ENCODE peak calls at places on chromosomes 7 and 10, in five cellular contexts. F is NCI-H1105, A is HEK293T, E is NCI-H1436, U is NCI-H1417 treated with DMSO at 0.1 percent for 48 hours. Y is an unnamed sample.

GRCh38 chr10:102141583-102142107 is 8.8 kb downstream of the PPRC1 start:
- DNase-seq in F (no peak), A (no peak), E (no peak), U (no peak), Y (no peak)

GRCh38 chr7:140769852-140770251 is 73.3 kb downstream of the NDUFB2 start:
- DNase-seq in F (no peak), A (no peak), E (no peak), U (no peak), Y (no peak)

GRCh38 chr10:108360187-108360586 is 1195.7 kb upstream of the SORCS1 start:
- DNase-seq in F (no peak), A (no peak), E (no peak), U (no peak), Y (no peak)

GRCh38 chr10:110516815-110517492 is 19.2 kb downstream of the DUSP5 start:
- DNase-seq in F (no peak), A (no peak), E (no peak), U (no peak), Y (no peak)

GRCh38 chr7:3063016-3063753 is 19.5 kb upstream of the CARD11 start:
- DNase-seq in F (no peak), A (no peak), E (no peak), U (no peak), Y (no peak)

GRCh38 chr7:20282960-20283359 is 47.7 kb upstream of the ITGB8 start:
- DNase-seq in F (no peak), A (no peak), E (no peak), U (no peak), Y (no peak)

GRCh38 chr10:86595496-86595895 is 58.9 kb upstream of the OPN4 start:
- DNase-seq in F (no peak), A (no peak), E (no peak), U (no peak), Y (no peak)

GRCh38 chr7:116169060-116169459 is 41.3 kb upstream of the TES start:
- DNase-seq in F (no peak), A (no peak), E (no peak), U (no peak), Y (no peak)

GRCh38 chr7:1893025-1893424 is 222.9 kb downstream of the ELFN1 start:
- DNase-seq in F (no peak), A (no peak), E (no peak), U (no peak), Y (peak)